ENCODE peak calls at places on chromosomes 6 and 20, in four cellular contexts. One of them, this sample, is unnamed.

GRCh38 chr6:132819405-132820145 is 5.2 kb downstream of the RPS12 start:
- DNase-seq in brain microvascular endothelial cell: no peak
- DNase-seq in astrocyte of the spinal cord: no peak
- DNase-seq in NB4: peak; percentile 50
- DNase-seq in this sample: peak; percentile 60

GRCh38 chr6:10276106-10276505 is 138.8 kb downstream of the TFAP2A start:
- DNase-seq in brain microvascular endothelial cell: no peak
- DNase-seq in astrocyte of the spinal cord: peak; percentile 28
- DNase-seq in NB4: no peak
- DNase-seq in this sample: no peak

GRCh38 chr6:87066449-87067288 is 28.2 kb downstream of the CGA start:
- DNase-seq in brain microvascular endothelial cell: peak; percentile 49
- DNase-seq in astrocyte of the spinal cord: peak; percentile 68
- DNase-seq in NB4: peak; percentile 75
- DNase-seq in this sample: peak; percentile 84

GRCh38 chr6:74073429-74073828 is 377.4 kb downstream of the CD109 start:
- DNase-seq in brain microvascular endothelial cell: peak; percentile 73
- DNase-seq in astrocyte of the spinal cord: peak; percentile 47
- DNase-seq in NB4: no peak
- DNase-seq in this sample: no peak

GRCh38 chr6:53794073-53794719 is 609 bp upstream of the LRRC1 start:
- DNase-seq in brain microvascular endothelial cell: peak; percentile 69
- DNase-seq in astrocyte of the spinal cord: peak; percentile 88
- DNase-seq in NB4: peak; percentile 59
- DNase-seq in this sample: peak; percentile 71

GRCh38 chr20:48202334-48202733 is 417.1 kb upstream of the SULF2 start:
- DNase-seq in brain microvascular endothelial cell: no peak
- DNase-seq in astrocyte of the spinal cord: no peak
- DNase-seq in NB4: no peak
- DNase-seq in this sample: no peak

GRCh38 chr6:2110504-2110903 is 134.9 kb downstream of the GMDS start:
- DNase-seq in brain microvascular endothelial cell: peak; percentile 56
- DNase-seq in astrocyte of the spinal cord: peak; percentile 60
- DNase-seq in NB4: no peak
- DNase-seq in this sample: peak; percentile 50

GRCh38 chr6:138441965-138442364 is 37.9 kb downstream of the HEBP2 start:
- DNase-seq in brain microvascular endothelial cell: no peak
- DNase-seq in astrocyte of the spinal cord: no peak
- DNase-seq in NB4: no peak
- DNase-seq in this sample: no peak

GRCh38 chr20:637559-637958 is 15.4 kb downstream of the SRXN1 start:
- DNase-seq in brain microvascular endothelial cell: no peak
- DNase-seq in astrocyte of the spinal cord: no peak
- DNase-seq in NB4: no peak
- DNase-seq in this sample: no peak

GRCh38 chr20:609371-609964 is 641 bp downstream of the TCF15 start:
- DNase-seq in brain microvascular endothelial cell: no peak
- DNase-seq in astrocyte of the spinal cord: no peak
- DNase-seq in NB4: no peak
- DNase-seq in this sample: no peak

GRCh38 chr6:104623052-104623690 is 236.5 kb downstream of the HACE1 start:
- DNase-seq in brain microvascular endothelial cell: no peak
- DNase-seq in astrocyte of the spinal cord: no peak
- DNase-seq in NB4: peak; percentile 89
- DNase-seq in this sample: peak; percentile 19

GRCh38 chr6:11126876-11127275 is 15.4 kb upstream of the ERVFRD-1 start:
- DNase-seq in brain microvascular endothelial cell: peak; percentile 56
- DNase-seq in astrocyte of the spinal cord: peak; percentile 71
- DNase-seq in NB4: no peak
- DNase-seq in this sample: no peak

GRCh38 chr6:88599561-88599960 is 363.9 kb downstream of the RNGTT start:
- DNase-seq in brain microvascular endothelial cell: no peak
- DNase-seq in astrocyte of the spinal cord: no peak
- DNase-seq in NB4: peak; percentile 7
- DNase-seq in this sample: peak; percentile 59

GRCh38 chr6:33018904-33019303 is 9.5 kb upstream of the HLA-DOA start:
- DNase-seq in brain microvascular endothelial cell: peak; percentile 53
- DNase-seq in astrocyte of the spinal cord: peak; percentile 4
- DNase-seq in NB4: peak; percentile 86
- DNase-seq in this sample: peak; percentile 92

GRCh38 chr6:157995458-157995857 is 13.8 kb downstream of the SYNJ2 start:
- DNase-seq in brain microvascular endothelial cell: no peak
- DNase-seq in astrocyte of the spinal cord: no peak
- DNase-seq in NB4: no peak
- DNase-seq in this sample: no peak

DNA sequence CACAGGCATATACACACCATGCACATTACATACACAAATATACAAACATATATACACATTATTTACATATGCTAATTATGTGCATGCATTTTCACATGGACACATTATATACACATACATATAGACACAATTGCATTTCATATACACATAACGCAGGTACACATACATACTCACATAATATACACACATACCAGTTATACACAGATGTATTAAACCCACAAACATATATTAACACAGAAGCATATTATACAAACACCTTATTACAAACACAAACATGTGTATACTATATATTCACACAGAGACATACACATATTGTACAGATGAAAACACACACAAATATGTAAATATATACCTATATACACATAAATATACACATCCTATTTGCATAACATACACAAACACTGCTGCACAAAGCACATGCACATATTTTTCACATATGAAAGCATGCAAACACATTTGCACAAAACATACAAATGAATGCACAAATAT is 140.2 kb downstream of the VEGFA start:
- DNase-seq in brain microvascular endothelial cell: no peak
- DNase-seq in astrocyte of the spinal cord: no peak
- DNase-seq in NB4: no peak
- DNase-seq in this sample: no peak
- H3K4me3 ChIP-seq in brain microvascular endothelial cell: no peak overlapping the region
- H3K4me3 ChIP-seq in astrocyte of the spinal cord: no peak overlapping the region
- H3K4me3 ChIP-seq in NB4: no peak overlapping the region
- H3K4me3 ChIP-seq in this sample: no peak overlapping the region

GRCh38 chr6:26563488-26563887 is 25.3 kb downstream of the HMGN4 start:
- DNase-seq in brain microvascular endothelial cell: no peak
- DNase-seq in astrocyte of the spinal cord: no peak
- DNase-seq in NB4: no peak
- DNase-seq in this sample: no peak

GRCh38 chr6:26570027-26570809 is 26.5 kb upstream of the ABT1 start:
- DNase-seq in brain microvascular endothelial cell: no peak
- DNase-seq in astrocyte of the spinal cord: no peak
- DNase-seq in NB4: no peak
- DNase-seq in this sample: no peak

GRCh38 chr6:26569433-26569764 is 27.4 kb upstream of the ABT1 start:
- DNase-seq in brain microvascular endothelial cell: no peak
- DNase-seq in astrocyte of the spinal cord: no peak
- DNase-seq in NB4: no peak
- DNase-seq in this sample: no peak

GRCh38 chr6:26571592-26572296 is 25.0 kb upstream of the ABT1 start:
- DNase-seq in brain microvascular endothelial cell: peak; percentile 79
- DNase-seq in astrocyte of the spinal cord: peak; percentile 89
- DNase-seq in NB4: peak; percentile 91
- DNase-seq in this sample: peak; percentile 85

GRCh38 chr6:26568601-26569432 is 27.9 kb upstream of the ABT1 start:
- DNase-seq in brain microvascular endothelial cell: peak; percentile 88
- DNase-seq in astrocyte of the spinal cord: peak; percentile 93
- DNase-seq in NB4: peak; percentile 92
- DNase-seq in this sample: peak; percentile 97
- TF ChIP-seq CTCF in brain microvascular endothelial cell: peak; percentile 54
- TF ChIP-seq CTCF in astrocyte of the spinal cord: peak; percentile 37
- TF ChIP-seq CTCF in NB4: peak; percentile 5
- TF ChIP-seq CTCF in this sample: peak; percentile 40

GRCh38 chr20:3730803-3731370 is 1.6 kb upstream of the HSPA12B start:
- DNase-seq in brain microvascular endothelial cell: no peak
- DNase-seq in astrocyte of the spinal cord: no peak
- DNase-seq in NB4: no peak
- DNase-seq in this sample: no peak

GRCh38 chr20:3731944-3732326 is 550 bp upstream of the HSPA12B start:
- DNase-seq in brain microvascular endothelial cell: no peak
- DNase-seq in astrocyte of the spinal cord: no peak
- DNase-seq in NB4: no peak
- DNase-seq in this sample: no peak

GRCh38 chr20:3734111-3734843 is 1.8 kb downstream of the HSPA12B start:
- DNase-seq in brain microvascular endothelial cell: no peak
- DNase-seq in astrocyte of the spinal cord: no peak
- DNase-seq in NB4: no peak
- DNase-seq in this sample: no peak

GRCh38 chr20:3733119-3733995 is 872 bp downstream of the HSPA12B start:
- DNase-seq in brain microvascular endothelial cell: no peak
- DNase-seq in astrocyte of the spinal cord: no peak
- DNase-seq in NB4: no peak
- DNase-seq in this sample: no peak

GRCh38 chr20:3732327-3733118 is at the start of gene HSPA12B:
- DNase-seq in brain microvascular endothelial cell: no peak
- DNase-seq in astrocyte of the spinal cord: no peak
- DNase-seq in NB4: no peak
- DNase-seq in this sample: no peak
- H3K4me3 ChIP-seq in brain microvascular endothelial cell: no peak within 1 kb of the TSS
- H3K4me3 ChIP-seq in astrocyte of the spinal cord: no peak within 1 kb of the TSS
- H3K4me3 ChIP-seq in NB4: no peak within 1 kb of the TSS
- H3K4me3 ChIP-seq in this sample: no peak within 1 kb of the TSS

GRCh38 chr20:49907405-49908257 is 7.7 kb downstream of the SPATA2 start:
- DNase-seq in brain microvascular endothelial cell: no peak
- DNase-seq in astrocyte of the spinal cord: no peak
- DNase-seq in NB4: no peak
- DNase-seq in this sample: no peak

GRCh38 chr20:49910340-49910706 is 5.0 kb downstream of the SPATA2 start:
- DNase-seq in brain microvascular endothelial cell: no peak
- DNase-seq in astrocyte of the spinal cord: no peak
- DNase-seq in NB4: no peak
- DNase-seq in this sample: no peak

GRCh38 chr20:49908258-49908565 is 7.1 kb downstream of the SPATA2 start:
- DNase-seq in brain microvascular endothelial cell: no peak
- DNase-seq in astrocyte of the spinal cord: no peak
- DNase-seq in NB4: no peak
- DNase-seq in this sample: no peak

GRCh38 chr20:49906615-49907154 is 8.6 kb downstream of the SPATA2 start:
- DNase-seq in brain microvascular endothelial cell: no peak
- DNase-seq in astrocyte of the spinal cord: no peak
- DNase-seq in NB4: no peak
- DNase-seq in this sample: no peak

DNA sequence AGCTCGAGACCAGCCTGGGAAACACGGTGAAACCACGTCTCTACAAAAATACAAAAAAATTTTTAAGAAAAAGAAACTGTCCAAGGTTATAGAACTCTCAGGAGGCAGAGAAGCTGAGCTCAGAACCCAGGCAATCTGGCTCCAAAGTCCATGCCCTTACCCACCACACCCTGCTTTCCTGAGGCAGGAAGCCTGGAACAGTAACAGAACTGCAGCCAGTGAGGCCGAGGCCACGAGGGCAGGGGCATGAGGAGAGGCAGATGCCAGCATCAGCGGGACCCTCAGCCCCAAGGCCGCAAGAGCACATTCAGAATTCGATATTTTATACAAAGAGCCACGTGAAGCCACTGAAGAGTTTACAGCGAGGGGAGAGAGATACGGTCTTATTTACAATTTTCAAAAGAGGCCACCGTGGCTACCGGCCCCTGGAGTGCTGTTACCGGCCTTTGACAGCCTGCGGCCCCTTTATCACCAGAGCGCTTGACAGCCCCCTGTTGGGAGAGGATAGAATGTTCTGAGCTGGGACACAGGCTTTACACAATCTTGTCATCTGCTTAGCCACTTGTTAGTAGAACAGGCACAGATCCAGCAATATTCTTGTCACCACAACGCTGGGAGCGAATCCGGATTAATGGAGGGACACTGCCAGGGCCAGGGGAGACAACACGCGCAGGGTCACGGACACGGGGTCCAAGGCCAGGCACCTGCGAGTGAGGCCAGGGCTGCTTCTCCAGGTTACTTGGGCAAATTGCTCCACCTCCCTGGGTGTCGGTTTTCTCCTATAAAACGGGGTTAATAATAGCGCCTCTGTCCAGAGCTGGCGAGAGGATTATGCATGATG is 5.6 kb downstream of the SPATA2 start:
- DNase-seq in brain microvascular endothelial cell: no peak
- DNase-seq in astrocyte of the spinal cord: no peak
- DNase-seq in NB4: peak; percentile 76
- DNase-seq in this sample: no peak
- TF ChIP-seq CTCF in brain microvascular endothelial cell: peak; percentile 57
- TF ChIP-seq CTCF in astrocyte of the spinal cord: peak; percentile 32
- TF ChIP-seq CTCF in NB4: peak; percentile 63
- TF ChIP-seq CTCF in this sample: no peak

GRCh38 chr6:131251593-131252204 is 116.4 kb downstream of the AKAP7 start:
- DNase-seq in brain microvascular endothelial cell: no peak
- DNase-seq in astrocyte of the spinal cord: no peak
- DNase-seq in NB4: no peak
- DNase-seq in this sample: no peak
- H3K4me3 ChIP-seq in brain microvascular endothelial cell: no peak overlapping the region
- H3K4me3 ChIP-seq in astrocyte of the spinal cord: no peak overlapping the region
- H3K4me3 ChIP-seq in NB4: no peak overlapping the region
- H3K4me3 ChIP-seq in this sample: no peak overlapping the region

DNA sequence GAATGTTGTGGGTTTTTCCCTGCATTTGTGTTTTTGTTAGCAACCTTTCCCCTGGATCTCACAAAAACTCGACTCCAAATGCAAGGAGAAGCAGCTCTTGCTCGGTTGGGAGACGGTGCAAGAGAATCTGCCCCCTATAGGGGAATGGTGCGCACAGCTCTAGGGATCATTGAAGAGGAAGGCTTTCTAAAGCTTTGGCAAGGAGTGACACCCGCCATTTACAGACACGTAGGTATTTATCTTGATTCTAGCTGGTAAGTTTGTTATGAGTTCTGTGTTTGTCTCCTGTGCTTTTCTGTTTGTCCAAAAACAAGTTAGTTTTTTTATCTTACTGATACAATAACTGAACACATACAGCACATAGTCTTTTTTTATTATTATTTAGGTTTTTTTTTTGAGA is 3.0 kb downstream of the SLC25A27 start:
- DNase-seq in brain microvascular endothelial cell: no peak
- DNase-seq in astrocyte of the spinal cord: no peak
- DNase-seq in NB4: peak; percentile 20
- DNase-seq in this sample: peak; percentile 9
- TF ChIP-seq CTCF in brain microvascular endothelial cell: peak; percentile 72
- TF ChIP-seq CTCF in astrocyte of the spinal cord: peak; percentile 47
- TF ChIP-seq CTCF in NB4: peak; percentile 38
- TF ChIP-seq CTCF in this sample: no peak

GRCh38 chr6:143544019-143544681 is 32.6 kb upstream of the FUCA2 start:
- DNase-seq in brain microvascular endothelial cell: no peak
- DNase-seq in astrocyte of the spinal cord: no peak
- DNase-seq in NB4: no peak
- DNase-seq in this sample: no peak
- H3K4me3 ChIP-seq in brain microvascular endothelial cell: no peak overlapping the region
- H3K4me3 ChIP-seq in astrocyte of the spinal cord: no peak overlapping the region
- H3K4me3 ChIP-seq in NB4: no peak overlapping the region
- H3K4me3 ChIP-seq in this sample: no peak overlapping the region

This sample was measured in GM12865.